ENCODE peak calls at places on chromosomes 2 and 18, in four cellular contexts. One of them, this sample, is unnamed.

GRCh38 chr2:172783091-172783898 is 47.6 kb downstream of the RAPGEF4 start:
- DNase-seq in IMR-90: peak; percentile 94
- DNase-seq in right lobe of liver: no peak
- DNase-seq in GM12892: no peak
- DNase-seq in this sample: peak; percentile 17

GRCh38 chr2:105951390-105951694 is 206.6 kb downstream of the NCK2 start:
- DNase-seq in right lobe of liver: no peak
- DNase-seq in GM12892: no peak
- DNase-seq in IMR-90: no peak
- DNase-seq in this sample: no peak

GRCh38 chr2:8479298-8479697 is 202.6 kb upstream of the ID2 start:
- DNase-seq in right lobe of liver: no peak
- DNase-seq in IMR-90: no peak
- DNase-seq in GM12892: no peak
- DNase-seq in this sample: no peak

GRCh38 chr2:46863895-46864294 is 51.7 kb downstream of the MCFD2 start:
- DNase-seq in IMR-90: no peak
- DNase-seq in GM12892: no peak
- DNase-seq in right lobe of liver: no peak
- DNase-seq in this sample: no peak

GRCh38 chr2:176935543-176936102 is 277.0 kb upstream of the HNRNPA3 start:
- DNase-seq in right lobe of liver: no peak
- DNase-seq in IMR-90: no peak
- DNase-seq in GM12892: no peak
- DNase-seq in this sample: no peak

GRCh38 chr2:42947809-42948595 is 155.6 kb upstream of the HAAO start:
- DNase-seq in GM12892: no peak
- DNase-seq in IMR-90: no peak
- DNase-seq in right lobe of liver: no peak
- DNase-seq in this sample: no peak

GRCh38 chr2:64837925-64838641 is 151.1 kb upstream of the SLC1A4 start:
- DNase-seq in IMR-90: no peak
- DNase-seq in right lobe of liver: no peak
- DNase-seq in GM12892: no peak
- DNase-seq in this sample: no peak

GRCh38 chr2:172092716-172093415 is 7.6 kb downstream of the DLX1 start:
- DNase-seq in right lobe of liver: no peak
- DNase-seq in GM12892: no peak
- DNase-seq in IMR-90: no peak
- DNase-seq in this sample: no peak

GRCh38 chr2:47062721-47063120 is 92.4 kb downstream of the STPG4 start:
- DNase-seq in right lobe of liver: no peak
- DNase-seq in IMR-90: no peak
- DNase-seq in GM12892: no peak
- DNase-seq in this sample: no peak

GRCh38 chr18:70494524-70494923 is 205.7 kb downstream of the SOCS6 start:
- DNase-seq in right lobe of liver: no peak
- DNase-seq in IMR-90: no peak
- DNase-seq in GM12892: no peak
- DNase-seq in this sample: no peak

GRCh38 chr2:45278345-45279078 is 269.3 kb upstream of the SIX2 start:
- DNase-seq in right lobe of liver: no peak
- DNase-seq in IMR-90: peak; percentile 34
- DNase-seq in GM12892: no peak
- DNase-seq in this sample: no peak

GRCh38 chr18:62420513-62421209 is 95.6 kb downstream of the TNFRSF11A start:
- DNase-seq in right lobe of liver: no peak
- DNase-seq in IMR-90: peak; percentile 65
- DNase-seq in GM12892: no peak
- DNase-seq in this sample: no peak

GRCh38 chr2:213086566-213086965 is 64.8 kb downstream of the IKZF2 start:
- DNase-seq in GM12892: no peak
- DNase-seq in right lobe of liver: no peak
- DNase-seq in IMR-90: no peak
- DNase-seq in this sample: no peak

GRCh38 chr2:25700221-25700660 is 26.9 kb upstream of the DTNB start:
- DNase-seq in IMR-90: peak; percentile 59
- DNase-seq in GM12892: no peak
- DNase-seq in right lobe of liver: no peak
- DNase-seq in this sample: no peak

GRCh38 chr18:28760299-28760698 is 583.4 kb upstream of the CDH2 start:
- DNase-seq in GM12892: no peak
- DNase-seq in right lobe of liver: no peak
- DNase-seq in IMR-90: no peak
- DNase-seq in this sample: no peak

GRCh38 chr2:20642026-20642971 is 8.6 kb downstream of the HS1BP3 start:
- DNase-seq in IMR-90: peak; percentile 57
- DNase-seq in right lobe of liver: peak; percentile 81
- DNase-seq in GM12892: peak; percentile 95
- DNase-seq in this sample: peak; percentile 84

GRCh38 chr2:98502556-98503335 is 58.1 kb downstream of the INPP4A start:
- DNase-seq in GM12892: no peak
- DNase-seq in IMR-90: peak; percentile 51
- DNase-seq in right lobe of liver: no peak
- DNase-seq in this sample: no peak

GRCh38 chr2:239818531-239819011 is 206.6 kb downstream of the NDUFA10 start:
- DNase-seq in IMR-90: no peak
- DNase-seq in right lobe of liver: peak; percentile 44
- DNase-seq in GM12892: no peak
- DNase-seq in this sample: peak; percentile 14

GRCh38 chr2:135637456-135638087 is 104.1 kb upstream of the UBXN4 start:
- DNase-seq in right lobe of liver: no peak
- DNase-seq in IMR-90: no peak
- DNase-seq in GM12892: no peak
- DNase-seq in this sample: no peak

GRCh38 chr18:1014951-1015627 is 110.4 kb downstream of the ADCYAP1 start:
- DNase-seq in GM12892: no peak
- DNase-seq in right lobe of liver: no peak
- DNase-seq in IMR-90: no peak
- DNase-seq in this sample: no peak

GRCh38 chr18:54780285-54780861 is 47.9 kb upstream of the RAB27B start:
- DNase-seq in IMR-90: no peak
- DNase-seq in GM12892: no peak
- DNase-seq in right lobe of liver: no peak
- DNase-seq in this sample: no peak

GRCh38 chr2:113965644-113966043 is 75.8 kb downstream of the ACTR3 start:
- DNase-seq in right lobe of liver: no peak
- DNase-seq in IMR-90: peak; percentile 44
- DNase-seq in GM12892: no peak
- DNase-seq in this sample: no peak

GRCh38 chr2:17660219-17660618 is 93.4 kb downstream of the SMC6 start:
- DNase-seq in GM12892: no peak
- DNase-seq in right lobe of liver: no peak
- DNase-seq in IMR-90: no peak
- DNase-seq in this sample: no peak

GRCh38 chr2:17661460-17661859 is 92.2 kb downstream of the SMC6 start:
- DNase-seq in IMR-90: no peak
- DNase-seq in GM12892: no peak
- DNase-seq in right lobe of liver: no peak
- DNase-seq in this sample: no peak

GRCh38 chr2:17662723-17663122 is 90.9 kb downstream of the SMC6 start:
- DNase-seq in GM12892: no peak
- DNase-seq in IMR-90: no peak
- DNase-seq in right lobe of liver: no peak
- DNase-seq in this sample: no peak

GRCh38 chr2:17658251-17658843 is 95.3 kb downstream of the SMC6 start:
- DNase-seq in right lobe of liver: no peak
- DNase-seq in GM12892: no peak
- DNase-seq in IMR-90: peak; percentile 76
- DNase-seq in this sample: no peak

DNA sequence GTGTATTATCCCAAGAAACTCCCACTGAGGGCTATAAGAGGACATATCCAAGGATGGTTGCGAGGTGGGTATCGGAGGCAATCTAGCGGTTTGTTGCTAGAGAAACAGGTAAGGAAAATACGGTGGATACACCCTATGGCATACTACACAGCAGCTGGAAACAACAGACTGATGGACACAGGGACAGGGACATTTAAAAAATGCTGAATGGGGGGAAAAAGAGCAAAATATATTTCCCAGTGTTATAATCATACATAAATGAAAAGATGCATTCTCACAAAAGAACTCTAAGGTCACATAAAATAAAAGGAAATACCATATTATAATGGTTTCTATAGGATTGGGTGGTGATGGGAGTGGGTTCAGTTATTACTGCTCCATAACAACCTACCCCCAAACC is 95.9 kb downstream of the SMC6 start:
- DNase-seq in right lobe of liver: no peak
- DNase-seq in GM12892: no peak
- DNase-seq in IMR-90: no peak
- DNase-seq in this sample: no peak
- TF ChIP-seq POLR2A in right lobe of liver: no peak
- TF ChIP-seq POLR2A in GM12892: no peak
- TF ChIP-seq POLR2A in IMR-90: no peak
- TF ChIP-seq POLR2A in this sample: no peak

GRCh38 chr18:6205706-6206105 is 209.0 kb downstream of the L3MBTL4 start:
- DNase-seq in right lobe of liver: no peak
- DNase-seq in GM12892: no peak
- DNase-seq in IMR-90: peak; percentile 80
- DNase-seq in this sample: no peak

GRCh38 chr18:6211174-6211504 is 203.6 kb downstream of the L3MBTL4 start:
- DNase-seq in right lobe of liver: no peak
- DNase-seq in IMR-90: no peak
- DNase-seq in GM12892: no peak
- DNase-seq in this sample: no peak

GRCh38 chr18:6207119-6207518 is 207.6 kb downstream of the L3MBTL4 start:
- DNase-seq in IMR-90: peak; percentile 19
- DNase-seq in right lobe of liver: no peak
- DNase-seq in GM12892: no peak
- DNase-seq in this sample: no peak

GRCh38 chr18:6207941-6208340 is 206.8 kb downstream of the L3MBTL4 start:
- DNase-seq in IMR-90: no peak
- DNase-seq in right lobe of liver: no peak
- DNase-seq in GM12892: no peak
- DNase-seq in this sample: no peak

DNA sequence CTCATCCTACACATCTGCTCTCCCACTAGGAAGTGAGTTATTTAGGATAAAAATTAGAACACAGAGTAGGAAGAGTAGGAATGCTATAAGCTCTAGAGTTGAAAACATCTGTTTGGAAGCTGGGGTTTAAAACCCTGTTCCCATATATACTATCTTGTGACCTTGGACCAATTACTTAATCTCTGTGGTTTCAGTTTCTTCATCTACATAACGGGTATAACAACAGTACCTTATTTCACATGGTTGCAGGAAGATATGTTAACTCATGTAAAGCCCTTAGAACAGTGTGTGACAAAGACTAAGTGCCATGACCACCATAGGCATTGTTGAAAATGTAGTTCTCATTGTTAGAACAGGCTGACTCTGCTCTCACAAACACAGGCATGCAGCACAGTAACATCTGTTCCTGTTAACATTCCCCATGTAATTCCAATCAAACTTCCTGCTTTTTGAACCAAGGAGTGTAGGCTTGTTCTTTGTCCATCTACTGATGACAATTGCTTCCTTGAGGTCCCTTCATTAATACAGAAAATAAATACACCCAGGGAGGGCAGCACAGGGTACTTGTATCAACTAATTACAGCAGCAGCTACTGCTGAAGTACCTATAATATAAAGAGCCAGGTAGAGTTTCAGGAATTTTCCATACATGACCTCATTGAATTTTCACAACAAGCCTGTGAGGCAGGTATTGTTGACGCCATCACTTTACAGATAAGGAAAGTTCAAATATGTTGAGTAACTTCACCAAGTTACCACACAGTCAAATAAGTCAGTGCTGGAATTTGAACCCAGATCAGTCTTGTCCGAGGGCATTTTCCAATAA is 204.2 kb downstream of the L3MBTL4 start:
- DNase-seq in right lobe of liver: no peak
- DNase-seq in GM12892: no peak
- DNase-seq in IMR-90: no peak
- DNase-seq in this sample: no peak
- TF ChIP-seq POLR2A in right lobe of liver: peak; percentile 32
- TF ChIP-seq POLR2A in GM12892: no peak
- TF ChIP-seq POLR2A in IMR-90: no peak
- TF ChIP-seq POLR2A in this sample: no peak

DNA sequence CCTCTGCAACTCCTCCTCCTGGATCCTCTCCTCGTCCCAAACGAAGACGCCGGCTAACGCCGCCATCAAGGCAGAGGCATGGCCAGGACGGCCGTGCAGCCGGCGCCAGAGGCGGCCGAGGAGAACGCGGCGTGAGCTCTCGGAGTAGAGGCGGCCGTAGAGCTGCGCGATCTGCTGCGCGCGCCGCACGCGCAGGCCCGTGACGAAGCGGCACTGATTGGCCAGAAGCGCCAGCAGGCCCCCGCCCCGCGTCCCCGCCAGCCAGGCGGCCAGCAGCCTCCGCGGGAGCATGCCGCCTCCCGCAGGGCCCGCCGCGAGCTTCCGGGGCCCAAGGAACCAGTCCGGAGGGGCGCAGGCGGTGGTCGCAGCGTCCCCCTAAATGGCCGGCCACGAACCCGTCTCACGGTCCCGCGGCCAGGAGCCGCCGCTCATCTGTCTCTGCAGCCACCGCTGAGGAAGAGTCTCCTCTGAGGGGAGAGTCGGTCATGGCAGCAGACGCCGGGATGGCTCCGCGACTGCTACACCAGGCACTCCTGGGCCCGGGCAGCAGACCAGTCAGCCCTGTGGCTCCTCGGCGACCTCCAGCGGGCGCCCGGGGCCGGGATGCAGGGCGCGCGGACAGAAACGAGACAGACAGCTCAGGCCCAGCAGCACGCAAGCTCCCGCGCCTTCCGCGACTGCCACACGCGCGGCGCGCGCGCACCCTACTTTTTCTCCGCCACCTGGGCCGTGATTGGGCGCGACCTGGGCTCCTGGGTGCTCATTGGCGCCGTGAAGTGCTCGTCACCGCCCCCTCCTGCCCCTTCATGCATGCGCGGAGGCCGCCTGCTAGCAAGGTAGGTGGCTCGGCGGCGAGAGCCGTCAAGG is at the start of gene STARD7:
- DNase-seq in GM12892: peak; percentile 85
- DNase-seq in IMR-90: peak; percentile 97
- DNase-seq in right lobe of liver: peak; percentile 99
- DNase-seq in this sample: peak; percentile 98
- TF ChIP-seq POLR2A in GM12892: peak; percentile 91
- TF ChIP-seq POLR2A in IMR-90: peak; percentile 89
- TF ChIP-seq POLR2A in right lobe of liver: peak; percentile 98
- TF ChIP-seq POLR2A in this sample: peak; percentile 88

DNA sequence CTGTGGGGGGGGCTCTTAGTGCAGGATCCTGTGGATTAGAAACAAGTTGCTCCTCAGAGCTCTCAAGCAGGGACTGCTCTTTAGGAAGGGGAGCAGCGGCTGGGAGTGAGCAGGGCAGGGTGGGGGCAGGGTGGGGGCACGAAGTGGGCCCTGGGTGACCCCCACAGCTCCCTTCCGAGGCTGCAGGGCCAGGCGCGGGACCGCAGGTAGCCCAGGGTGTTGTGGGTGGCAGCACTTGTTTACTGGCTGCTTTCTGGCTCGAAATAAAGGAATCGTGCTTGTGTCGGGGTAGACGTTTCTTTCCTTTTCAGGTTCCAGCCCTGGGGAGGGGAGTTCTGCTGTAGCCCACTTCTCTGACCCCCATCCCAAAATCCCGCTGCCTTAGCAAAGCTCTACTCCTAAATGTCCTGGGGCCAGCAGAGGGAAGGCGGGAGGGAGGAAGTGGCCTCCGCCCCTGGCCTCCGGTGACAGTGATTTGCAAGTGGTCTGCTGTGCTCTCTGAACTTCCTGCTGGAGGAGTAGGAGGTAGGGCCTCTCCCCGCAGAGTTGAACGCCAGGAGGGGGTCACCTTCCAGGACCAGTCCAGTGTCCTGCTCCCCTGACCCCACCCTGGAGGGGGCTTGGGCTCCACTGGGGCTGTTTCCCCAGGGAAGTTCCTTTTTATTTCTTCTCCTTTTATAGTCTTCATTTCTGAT is 8.3 kb downstream of the NEU4 start:
- DNase-seq in IMR-90: no peak
- DNase-seq in GM12892: no peak
- DNase-seq in right lobe of liver: peak; percentile 55
- DNase-seq in this sample: no peak
- TF ChIP-seq POLR2A in IMR-90: no peak
- TF ChIP-seq POLR2A in GM12892: no peak
- TF ChIP-seq POLR2A in right lobe of liver: no peak
- TF ChIP-seq POLR2A in this sample: no peak